ENCODE peak calls at places on chromosomes 6 and 20, in five cellular contexts. K is A549, X is IMR-90, E is SK-N-SH, R is K562. O is an unnamed sample.

GRCh38 chr20:41509316-41509715 is 108.9 kb downstream of the CHD6 start:
- DNase-seq in K (no peak), X (no peak), E (no peak), R (no peak), O (no peak)

GRCh38 chr20:16573011-16573965 is at the start of gene KIF16B:
- DNase-seq in K (peak; percentile 96), X (peak; percentile 76), E (peak; percentile 96), R (peak; percentile 81), O (peak; percentile 53)

GRCh38 chr6:108643184-108643583 is 82.5 kb downstream of the FOXO3 start:
- DNase-seq in K (no peak), X (no peak), E (no peak), R (no peak), O (no peak)

GRCh38 chr6:107689190-107689589 is 134.9 kb downstream of the SCML4 start:
- DNase-seq in K (no peak), X (no peak), E (no peak), R (no peak), O (no peak)

GRCh38 chr6:19311786-19312185 is 525.4 kb upstream of the ID4 start:
- DNase-seq in K (no peak), X (no peak), E (no peak), R (no peak), O (no peak)

GRCh38 chr6:166614171-166614583 is 12.9 kb downstream of the RPS6KA2 start:
- DNase-seq in K (no peak), X (no peak), E (no peak), R (no peak), O (no peak)

GRCh38 chr6:64553414-64553813 is 917.8 kb downstream of the PHF3 start:
- DNase-seq in K (no peak), X (no peak), E (peak; percentile 30), R (peak; percentile 4), O (no peak)

GRCh38 chr6:12138936-12139335 is 126.8 kb downstream of the HIVEP1 start:
- DNase-seq in K (no peak), X (no peak), E (no peak), R (no peak), O (no peak)

GRCh38 chr6:154359679-154360078 is 3.1 kb upstream of the IPCEF1 start:
- DNase-seq in K (no peak), X (no peak), E (no peak), R (no peak), O (no peak)

DNA sequence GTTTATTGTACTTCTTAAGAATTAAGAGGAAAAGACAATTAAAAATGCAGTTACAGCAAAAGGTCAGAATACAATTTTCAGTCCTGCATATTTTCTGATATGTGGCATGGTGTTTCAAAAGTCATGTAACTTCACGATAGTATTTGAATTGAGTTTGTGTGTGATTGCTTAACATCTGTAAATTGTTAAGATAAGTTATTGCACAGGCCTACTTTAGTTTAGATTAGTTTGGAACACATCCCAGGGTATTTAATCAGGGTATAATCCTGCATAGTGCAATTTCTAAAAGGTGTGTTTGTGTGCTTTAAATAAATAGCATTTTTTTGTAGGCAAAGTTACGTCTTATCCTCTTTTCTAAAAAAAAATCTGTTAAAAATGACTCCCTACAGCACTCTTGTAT is 289.6 kb downstream of the RIMS1 start:
- DNase-seq in K (no peak), X (peak; percentile 59), E (peak; percentile 41), R (no peak), O (no peak)
- TF ChIP-seq RCOR1 in K (no peak), X (no peak), E (peak; percentile 88), R (no peak), O (no peak)

GRCh38 chr20:59055302-59055701 is 12.7 kb upstream of the PRELID3B start:
- DNase-seq in K (peak; percentile 30), X (peak; percentile 37), E (no peak), R (no peak), O (no peak)
- TF ChIP-seq CTCF in K (peak; percentile 49), X (peak; percentile 52), E (peak; percentile 56), R (no peak), O (peak; percentile 22)

DNA sequence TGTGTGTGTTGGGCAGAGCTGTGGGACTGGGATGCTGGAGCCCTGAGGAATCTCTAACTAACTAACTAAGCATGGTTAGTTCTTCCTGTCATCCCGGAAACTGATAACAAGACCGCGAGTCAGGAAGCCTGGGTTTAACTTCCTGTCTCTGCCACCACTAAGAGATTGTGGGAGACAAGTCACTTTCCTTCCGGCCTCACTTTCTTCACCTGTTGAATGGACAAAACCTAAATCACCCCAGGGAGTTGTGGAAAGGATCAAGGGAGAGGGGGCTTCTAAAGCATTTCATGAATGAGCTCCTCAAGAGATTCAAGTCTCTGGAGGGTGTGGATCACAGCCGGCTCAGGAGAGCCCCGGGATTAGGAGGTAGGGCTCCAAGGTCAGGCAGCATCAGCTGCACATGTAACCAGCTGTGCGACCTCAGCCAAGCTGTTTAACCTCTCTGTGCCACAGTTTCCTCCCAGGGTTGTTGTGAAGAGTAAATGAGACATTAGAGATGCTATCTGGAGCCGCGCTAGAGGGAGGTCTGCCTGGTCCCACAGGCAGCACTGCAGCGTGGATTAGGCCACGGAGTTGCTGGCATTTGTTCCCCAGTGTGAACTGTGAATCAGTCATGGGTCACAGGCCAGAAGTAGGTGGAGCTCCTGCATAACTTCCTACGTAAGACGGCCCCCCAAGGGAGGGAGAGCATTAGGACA is 105.1 kb downstream of the TOX2 start:
- DNase-seq in K (no peak), X (peak; percentile 23), E (no peak), R (no peak), O (no peak)
- TF ChIP-seq RCOR1 in K (no peak), X (no peak), E (no peak), R (no peak), O (no peak)

GRCh38 chr6:1404066-1404712 is 14.8 kb downstream of the FOXF2 start:
- DNase-seq in K (no peak), X (peak; percentile 76), E (no peak), R (no peak), O (no peak)

GRCh38 chr6:1407499-1407990 is 18.2 kb downstream of the FOXF2 start:
- DNase-seq in K (no peak), X (peak; percentile 74), E (no peak), R (no peak), O (no peak)

GRCh38 chr6:1404713-1405098 is 15.3 kb downstream of the FOXF2 start:
- DNase-seq in K (no peak), X (no peak), E (no peak), R (no peak), O (no peak)

GRCh38 chr6:1405221-1405620 is 15.8 kb downstream of the FOXF2 start:
- DNase-seq in K (no peak), X (no peak), E (no peak), R (no peak), O (no peak)

GRCh38 chr6:1406306-1407058 is 17.1 kb downstream of the FOXF2 start:
- DNase-seq in K (no peak), X (peak; percentile 70), E (no peak), R (no peak), O (no peak)
- TF ChIP-seq CTCF in K (no peak), X (peak; percentile 17), E (no peak), R (no peak), O (no peak)

GRCh38 chr6:136051140-136051775 is 198.9 kb downstream of the MTFR2 start:
- DNase-seq in K (peak; percentile 33), X (peak; percentile 92), E (no peak), R (no peak), O (no peak)
- TF ChIP-seq RCOR1 in K (no peak), X (no peak), E (no peak), R (no peak), O (no peak)

GRCh38 chr6:169931223-169931760 is 179.9 kb downstream of the ERMARD start:
- DNase-seq in K (no peak), X (no peak), E (no peak), R (no peak), O (no peak)

GRCh38 chr6:169932491-169932890 is 181.1 kb downstream of the ERMARD start:
- DNase-seq in K (no peak), X (no peak), E (no peak), R (no peak), O (no peak)

GRCh38 chr6:169933251-169933821 is 181.9 kb downstream of the ERMARD start:
- DNase-seq in K (no peak), X (no peak), E (no peak), R (no peak), O (no peak)

GRCh38 chr6:169933839-169934698 is 182.6 kb downstream of the ERMARD start:
- DNase-seq in K (no peak), X (no peak), E (peak; percentile 91), R (no peak), O (no peak)

GRCh38 chr6:169930799-169931198 is 179.4 kb downstream of the ERMARD start:
- DNase-seq in K (peak; percentile 2), X (no peak), E (no peak), R (no peak), O (no peak)
- TF ChIP-seq CTCF in K (no peak), X (no peak), E (no peak), R (peak; percentile 49), O (no peak)

GRCh38 chr20:57106692-57107091 is 159.7 kb downstream of the BMP7 start:
- DNase-seq in K (no peak), X (no peak), E (no peak), R (no peak), O (no peak)
- TF ChIP-seq RCOR1 in K (no peak), X (no peak), E (no peak), R (no peak), O (no peak)

DNA sequence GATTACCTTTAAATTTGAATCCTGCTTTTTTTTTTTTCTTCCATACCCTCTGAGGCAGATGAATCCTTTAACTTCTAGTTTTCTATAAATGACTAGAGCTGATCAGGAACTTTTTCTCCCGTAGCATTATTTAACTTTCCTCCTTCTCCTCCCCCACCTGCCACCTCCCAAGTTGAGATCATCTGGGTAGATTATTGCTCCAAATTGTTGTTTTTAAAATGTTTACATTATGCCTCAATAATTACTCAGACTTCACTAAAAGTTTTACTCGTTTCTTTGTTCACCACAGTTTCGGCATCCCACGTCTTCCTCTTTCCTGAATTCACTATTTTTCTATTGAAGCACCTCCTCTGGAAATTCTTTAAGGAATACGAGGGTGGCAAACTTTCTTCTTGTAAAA is 16.6 kb upstream of the SCUBE3 start:
- DNase-seq in K (no peak), X (no peak), E (no peak), R (no peak), O (no peak)
- TF ChIP-seq CTCF in K (no peak), X (no peak), E (no peak), R (no peak), O (no peak)

O was measured in GM12878.